ENCODE peak calls at places on chromosome 18, in five cellular contexts. C is GM06990; F is effector memory CD4-positive, alpha-beta T cell; E is endothelial cell of umbilical vein; T is IMR-90. W is an unnamed sample. For H3K36me3, the result is how much of the 10 kb centered on the place peaks cover.

GRCh38 chr18:74623047-74623816 is 25.6 kb downstream of the ZNF407 start:
- DNase-seq in C (no peak), F (no peak), E (peak), T (peak), W (no peak)

GRCh38 chr18:58997811-58998337 is 133.2 kb downstream of the ZNF532 start:
- DNase-seq in C (no peak), F (no peak), E (peak), T (peak), W (peak)

GRCh38 chr18:60075477-60075876 is 175.7 kb downstream of the PMAIP1 start:
- DNase-seq in C (no peak), F (no peak), E (no peak), T (no peak), W (no peak)

GRCh38 chr18:75343389-75343788 is 84.1 kb downstream of the SMIM21 start:
- DNase-seq in C (no peak), F (no peak), E (no peak), T (no peak), W (no peak)

GRCh38 chr18:48946329-48946835 is 4.4 kb downstream of the SMAD7 start:
- DNase-seq in C (no peak), F (no peak), E (peak), T (peak), W (peak)

GRCh38 chr18:41875094-41875780 is 79.8 kb upstream of the PIK3C3 start:
- DNase-seq in C (no peak), F (no peak), E (no peak), T (peak), W (peak)

GRCh38 chr18:69689081-69689759 is 258.5 kb downstream of the CD226 start:
- DNase-seq in C (no peak), F (no peak), E (no peak), T (peak), W (peak)

GRCh38 chr18:80022613-80023012 is 11.6 kb upstream of the RBFA start:
- DNase-seq in C (no peak), F (no peak), E (peak), T (peak), W (peak)

GRCh38 chr18:48166971-48167370 is 236.5 kb upstream of the SMAD2 start:
- DNase-seq in C (no peak), F (no peak), E (no peak), T (no peak), W (no peak)

GRCh38 chr18:78499586-78499985 is 480.0 kb upstream of the SALL3 start:
- DNase-seq in C (no peak), F (no peak), E (no peak), T (no peak), W (no peak)

GRCh38 chr18:42187611-42188378 is 232.8 kb downstream of the PIK3C3 start:
- DNase-seq in C (no peak), F (no peak), E (no peak), T (no peak), W (no peak)

GRCh38 chr18:7945882-7946281 is 378.8 kb downstream of the PTPRM start:
- DNase-seq in C (no peak), F (no peak), E (peak), T (peak), W (no peak)

GRCh38 chr18:77822552-77823138 is 573.0 kb downstream of the GALR1 start:
- DNase-seq in C (no peak), F (no peak), E (no peak), T (no peak), W (no peak)

GRCh38 chr18:74116628-74117554 is 30.7 kb downstream of the FBXO15 start:
- DNase-seq in C (no peak), F (no peak), E (peak), T (peak), W (peak)

GRCh38 chr18:29184654-29185053 is 1007.7 kb upstream of the CDH2 start:
- DNase-seq in C (no peak), F (no peak), E (no peak), T (peak), W (no peak)

GRCh38 chr18:41457730-41458129 is 497.3 kb upstream of the PIK3C3 start:
- DNase-seq in C (no peak), F (no peak), E (no peak), T (no peak), W (no peak)

GRCh38 chr18:43034683-43035500 is 80.6 kb downstream of the RIT2 start:
- DNase-seq in C (no peak), F (no peak), E (no peak), T (no peak), W (no peak)

GRCh38 chr18:28735731-28736130 is 558.8 kb upstream of the CDH2 start:
- DNase-seq in C (no peak), F (no peak), E (peak), T (peak), W (peak)

GRCh38 chr18:78716022-78716421 is 263.6 kb upstream of the SALL3 start:
- DNase-seq in C (no peak), F (no peak), E (no peak), T (no peak), W (no peak)

GRCh38 chr18:66523219-66523991 is 80.5 kb downstream of the CDH19 start:
- DNase-seq in C (no peak), F (no peak), E (no peak), T (no peak), W (no peak)

GRCh38 chr18:76621782-76622495 is 126.9 kb upstream of the ZNF516 start:
- DNase-seq in C (no peak), F (no peak), E (no peak), T (peak), W (peak)

GRCh38 chr18:58135170-58135569 is 91.1 kb downstream of the NEDD4L start:
- DNase-seq in C (no peak), F (no peak), E (no peak), T (peak), W (no peak)

GRCh38 chr18:22552254-22552653 is 134.5 kb upstream of the CTAGE1 start:
- DNase-seq in C (no peak), F (no peak), E (no peak), T (no peak), W (no peak)

GRCh38 chr18:58394046-58394445 is 234.8 kb downstream of the ALPK2 start:
- DNase-seq in C (no peak), F (no peak), E (no peak), T (peak), W (no peak)

GRCh38 chr18:2143666-2144065 is 427.6 kb downstream of the METTL4 start:
- DNase-seq in C (no peak), F (no peak), E (no peak), T (no peak), W (no peak)

GRCh38 chr18:6876646-6877045 is 147.1 kb downstream of the ARHGAP28 start:
- DNase-seq in C (no peak), F (no peak), E (no peak), T (peak), W (no peak)

GRCh38 chr18:41695441-41695840 is 259.6 kb upstream of the PIK3C3 start:
- DNase-seq in C (no peak), F (no peak), E (peak), T (no peak), W (no peak)

GRCh38 chr18:25669741-25670140 is 317.8 kb upstream of the ZNF521 start:
- DNase-seq in C (no peak), F (no peak), E (peak), T (no peak), W (no peak)

GRCh38 chr18:48201952-48202898 is 207.0 kb downstream of the ZBTB7C start:
- DNase-seq in C (no peak), F (no peak), E (no peak), T (no peak), W (no peak)

GRCh38 chr18:74124642-74125041 is 23.0 kb downstream of the FBXO15 start:
- DNase-seq in C (no peak), F (no peak), E (no peak), T (no peak), W (no peak)

GRCh38 chr18:27136208-27136535 is 48.9 kb downstream of the CHST9 start:
- DNase-seq in C (no peak), F (no peak), E (no peak), T (no peak), W (no peak)

GRCh38 chr18:78006805-78007204 is 757.2 kb downstream of the GALR1 start:
- DNase-seq in C (no peak), F (no peak), E (no peak), T (no peak), W (no peak)

GRCh38 chr18:74310411-74310810 is 5.2 kb upstream of the C18orf63 start:
- DNase-seq in C (no peak), F (no peak), E (peak), T (peak), W (peak)

GRCh38 chr18:55420977-55421611 is 166.9 kb downstream of the TCF4 start:
- DNase-seq in C (no peak), F (no peak), E (no peak), T (no peak), W (no peak)

GRCh38 chr18:55421612-55422381 is 166.2 kb downstream of the TCF4 start:
- DNase-seq in C (no peak), F (no peak), E (peak), T (no peak), W (peak)

GRCh38 chr18:55419132-55419938 is 168.7 kb downstream of the TCF4 start:
- DNase-seq in C (no peak), F (no peak), E (no peak), T (peak), W (no peak)

GRCh38 chr18:55419939-55420664 is 167.9 kb downstream of the TCF4 start:
- DNase-seq in C (no peak), F (no peak), E (peak), T (no peak), W (no peak)

GRCh38 chr18:55420665-55420964 is 167.4 kb downstream of the TCF4 start:
- DNase-seq in C (peak), F (no peak), E (no peak), T (no peak), W (no peak)
- H3K4me3 ChIP-seq in C (no peak), F (no peak), E (peak), T (peak), W (peak)

GRCh38 chr18:11847811-11848210 is 3.4 kb upstream of the CHMP1B start:
- DNase-seq in C (no peak), F (no peak), E (no peak), T (no peak), W (no peak)

GRCh38 chr18:11850821-11851155 is 425 bp upstream of the CHMP1B start:
- DNase-seq in C (no peak), F (no peak), E (no peak), T (no peak), W (peak)

GRCh38 chr18:11851156-11852047 is at the start of gene CHMP1B:
- DNase-seq in C (peak), F (peak), E (peak), T (peak), W (peak)

GRCh38 chr18:11849845-11850747 is 1.1 kb upstream of the CHMP1B start:
- DNase-seq in C (no peak), F (peak), E (peak), T (peak), W (peak)

DNA sequence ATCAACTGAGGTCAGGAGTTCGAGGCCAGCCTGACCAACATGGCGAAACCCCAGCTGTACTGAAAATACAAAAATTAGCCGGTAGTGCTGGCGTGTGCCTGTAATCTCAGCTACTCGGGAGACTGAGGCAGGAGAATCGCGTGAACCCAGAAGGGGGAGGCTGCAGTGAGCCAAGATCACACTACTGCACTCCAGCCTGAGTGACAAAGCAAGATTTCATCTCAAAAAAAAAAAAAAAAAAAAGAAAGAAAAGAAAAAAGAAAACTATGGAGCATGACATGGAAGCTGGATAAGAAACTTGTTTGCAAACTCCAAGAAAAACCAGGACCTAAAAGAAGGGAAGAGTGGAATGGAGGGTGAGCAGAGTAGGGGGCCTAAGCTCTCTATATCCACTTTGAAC is 1.9 kb upstream of the CHMP1B start:
- DNase-seq in C (no peak), F (no peak), E (no peak), T (no peak), W (no peak)
- H3K36me3 ChIP-seq in C (under half), F (under half), E (under half), T (under half), W (under half)

DNA sequence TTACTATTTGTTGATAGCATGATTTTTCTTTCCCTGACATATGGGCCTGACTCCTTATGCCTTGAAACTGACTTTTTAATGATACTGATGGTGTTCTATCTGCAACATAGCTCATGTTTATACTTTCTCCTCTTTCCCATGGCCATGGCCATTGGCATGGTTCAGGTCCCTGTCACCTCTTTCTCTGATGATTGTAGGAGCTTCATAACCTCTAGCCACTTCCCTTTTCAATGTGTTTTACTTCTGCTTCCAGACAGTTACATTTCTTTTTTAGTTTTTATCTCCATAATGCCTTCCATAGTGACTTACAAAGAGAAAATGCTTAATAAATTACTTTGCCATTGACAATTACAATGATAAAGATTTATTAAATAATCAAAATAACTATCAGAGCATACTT is 177.9 kb upstream of the SETBP1 start:
- DNase-seq in C (no peak), F (no peak), E (no peak), T (no peak), W (no peak)
- H3K4me3 ChIP-seq in C (no peak), F (no peak), E (no peak), T (no peak), W (no peak)

DNA sequence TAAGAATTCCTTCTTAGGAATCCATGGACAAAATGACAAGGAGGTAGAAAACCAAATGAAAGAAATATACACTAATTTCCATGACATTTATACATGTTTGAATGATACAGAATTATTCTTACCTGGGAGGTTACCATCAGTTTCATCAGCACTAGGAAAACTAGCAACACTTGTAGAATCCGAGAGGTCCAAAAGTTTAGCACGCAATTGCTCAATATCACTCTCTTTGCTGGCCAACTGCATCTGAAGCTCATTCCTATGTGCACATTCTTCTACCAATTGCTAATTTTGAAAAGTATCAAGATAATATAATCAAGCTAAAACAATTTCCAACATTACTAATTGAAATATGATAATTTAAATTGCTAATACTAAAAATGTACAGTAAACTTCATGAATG is 144.8 kb downstream of the ROCK1 start:
- DNase-seq in C (no peak), F (no peak), E (no peak), T (no peak), W (no peak)
- H3K36me3 ChIP-seq in C (under half), F (under half), E (under half), T (under half), W (under half)

DNA sequence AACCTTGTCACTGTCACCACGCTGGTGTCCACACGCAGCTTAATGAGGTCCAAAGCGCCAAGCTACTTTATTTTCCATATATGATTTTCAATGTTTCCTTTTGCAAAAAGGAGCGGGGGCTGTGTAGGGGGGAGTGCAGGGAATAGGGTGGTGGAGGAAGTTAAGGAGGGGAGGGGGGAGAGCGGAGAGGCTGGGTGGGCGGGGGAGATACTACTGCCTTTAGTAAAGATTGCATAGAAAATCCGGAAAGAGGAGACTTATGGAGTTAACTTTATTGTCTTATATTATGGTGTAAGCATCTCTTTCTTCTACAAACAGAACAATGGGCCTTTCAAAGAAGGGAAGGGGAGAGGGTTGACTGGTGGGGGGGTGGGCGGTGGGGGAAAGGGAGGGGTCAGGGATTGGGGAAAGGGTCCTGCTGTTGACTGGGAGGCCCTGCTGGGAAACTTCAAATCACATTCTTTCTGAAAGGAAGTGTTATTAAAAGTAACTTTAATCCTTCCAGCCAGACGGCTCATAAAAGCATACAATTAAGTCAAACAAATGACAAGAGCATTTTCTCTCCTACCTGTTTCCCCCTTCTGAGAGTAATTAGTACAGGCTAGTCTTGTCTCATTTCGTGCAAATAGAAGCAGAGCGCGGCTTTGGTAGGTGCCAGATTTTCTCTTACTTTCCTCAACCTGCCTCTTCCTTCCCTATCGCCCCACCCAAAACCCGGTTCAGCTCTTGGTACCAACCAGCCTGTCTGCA is 2112.8 kb upstream of the PIK3C3 start:
- DNase-seq in C (no peak), F (no peak), E (peak), T (no peak), W (peak)
- H3K4me3 ChIP-seq in C (no peak), F (no peak), E (peak), T (peak), W (peak)